ENCODE peak calls at places on chromosomes 4 and X, in ten cellular contexts. One of them, this sample, is unnamed.

GRCh38 chrX:136752796-136753195 is 27.9 kb downstream of the ARHGEF6 start:
- DNase-seq in left kidney: peak
- DNase-seq in GM04503: no peak
- DNase-seq in NCI-H1092: no peak
- DNase-seq in AG04449: no peak
- DNase-seq in HT1080: peak
- DNase-seq in stromal cell of bone marrow: peak
- DNase-seq in iPS DF 19.7: no peak
- DNase-seq in stimulated activated CD4-positive, alpha-beta T cell treated with anti-CD3 and anti-CD28 coated beads, Interleukin-12 subunit alpha, Interleukin-12 subunit beta, amount 100 ng/mL, for 48 hours: no peak
- DNase-seq in IMR-90: peak
- DNase-seq in this sample: no peak

GRCh38 chr4:167109859-167110258 is 124.4 kb downstream of the SPOCK3 start:
- DNase-seq in iPS DF 19.7: no peak
- DNase-seq in left kidney: peak
- DNase-seq in HT1080: no peak
- DNase-seq in IMR-90: no peak
- DNase-seq in NCI-H1092: no peak
- DNase-seq in stimulated activated CD4-positive, alpha-beta T cell treated with anti-CD3 and anti-CD28 coated beads, Interleukin-12 subunit alpha, Interleukin-12 subunit beta, amount 100 ng/mL, for 48 hours: no peak
- DNase-seq in AG04449: no peak
- DNase-seq in GM04503: no peak
- DNase-seq in stromal cell of bone marrow: no peak
- DNase-seq in this sample: no peak

GRCh38 chr4:25180524-25181131 is 20.4 kb upstream of the SEPSECS start:
- DNase-seq in stimulated activated CD4-positive, alpha-beta T cell treated with anti-CD3 and anti-CD28 coated beads, Interleukin-12 subunit alpha, Interleukin-12 subunit beta, amount 100 ng/mL, for 48 hours: no peak
- DNase-seq in AG04449: no peak
- DNase-seq in iPS DF 19.7: no peak
- DNase-seq in NCI-H1092: peak
- DNase-seq in left kidney: peak
- DNase-seq in GM04503: no peak
- DNase-seq in stromal cell of bone marrow: no peak
- DNase-seq in IMR-90: peak
- DNase-seq in HT1080: peak
- DNase-seq in this sample: peak

GRCh38 chr4:80360102-80360501 is 24.6 kb downstream of the CFAP299 start:
- DNase-seq in iPS DF 19.7: no peak
- DNase-seq in GM04503: no peak
- DNase-seq in stromal cell of bone marrow: no peak
- DNase-seq in stimulated activated CD4-positive, alpha-beta T cell treated with anti-CD3 and anti-CD28 coated beads, Interleukin-12 subunit alpha, Interleukin-12 subunit beta, amount 100 ng/mL, for 48 hours: no peak
- DNase-seq in NCI-H1092: no peak
- DNase-seq in HT1080: no peak
- DNase-seq in left kidney: no peak
- DNase-seq in IMR-90: no peak
- DNase-seq in AG04449: no peak
- DNase-seq in this sample: no peak

GRCh38 chr4:152528060-152528459 is 7.8 kb downstream of the FBXW7 start:
- DNase-seq in IMR-90: no peak
- DNase-seq in HT1080: no peak
- DNase-seq in stimulated activated CD4-positive, alpha-beta T cell treated with anti-CD3 and anti-CD28 coated beads, Interleukin-12 subunit alpha, Interleukin-12 subunit beta, amount 100 ng/mL, for 48 hours: no peak
- DNase-seq in GM04503: no peak
- DNase-seq in left kidney: no peak
- DNase-seq in iPS DF 19.7: no peak
- DNase-seq in AG04449: no peak
- DNase-seq in NCI-H1092: no peak
- DNase-seq in stromal cell of bone marrow: no peak
- DNase-seq in this sample: no peak

GRCh38 chrX:25544641-25545040 is 528.9 kb upstream of the ARX start:
- DNase-seq in HT1080: peak
- DNase-seq in iPS DF 19.7: no peak
- DNase-seq in stimulated activated CD4-positive, alpha-beta T cell treated with anti-CD3 and anti-CD28 coated beads, Interleukin-12 subunit alpha, Interleukin-12 subunit beta, amount 100 ng/mL, for 48 hours: no peak
- DNase-seq in stromal cell of bone marrow: no peak
- DNase-seq in NCI-H1092: no peak
- DNase-seq in IMR-90: peak
- DNase-seq in AG04449: peak
- DNase-seq in GM04503: no peak
- DNase-seq in left kidney: no peak
- DNase-seq in this sample: no peak

GRCh38 chr4:174461438-174462106 is 60.7 kb downstream of the HPGD start:
- DNase-seq in iPS DF 19.7: no peak
- DNase-seq in HT1080: no peak
- DNase-seq in stromal cell of bone marrow: no peak
- DNase-seq in GM04503: no peak
- DNase-seq in stimulated activated CD4-positive, alpha-beta T cell treated with anti-CD3 and anti-CD28 coated beads, Interleukin-12 subunit alpha, Interleukin-12 subunit beta, amount 100 ng/mL, for 48 hours: no peak
- DNase-seq in AG04449: no peak
- DNase-seq in NCI-H1092: no peak
- DNase-seq in IMR-90: no peak
- DNase-seq in left kidney: peak
- DNase-seq in this sample: no peak

GRCh38 chr4:73947239-73947985 is 34.4 kb downstream of the PF4 start:
- DNase-seq in HT1080: no peak
- DNase-seq in GM04503: no peak
- DNase-seq in NCI-H1092: no peak
- DNase-seq in AG04449: no peak
- DNase-seq in stimulated activated CD4-positive, alpha-beta T cell treated with anti-CD3 and anti-CD28 coated beads, Interleukin-12 subunit alpha, Interleukin-12 subunit beta, amount 100 ng/mL, for 48 hours: no peak
- DNase-seq in left kidney: no peak
- DNase-seq in IMR-90: no peak
- DNase-seq in iPS DF 19.7: no peak
- DNase-seq in stromal cell of bone marrow: no peak
- DNase-seq in this sample: no peak

GRCh38 chrX:118183606-118184005 is 67.0 kb upstream of the KLHL13 start:
- DNase-seq in AG04449: no peak
- DNase-seq in iPS DF 19.7: no peak
- DNase-seq in NCI-H1092: no peak
- DNase-seq in stimulated activated CD4-positive, alpha-beta T cell treated with anti-CD3 and anti-CD28 coated beads, Interleukin-12 subunit alpha, Interleukin-12 subunit beta, amount 100 ng/mL, for 48 hours: no peak
- DNase-seq in stromal cell of bone marrow: no peak
- DNase-seq in IMR-90: no peak
- DNase-seq in left kidney: no peak
- DNase-seq in GM04503: no peak
- DNase-seq in HT1080: no peak
- DNase-seq in this sample: no peak

GRCh38 chr4:102061133-102061532 is 270.6 kb downstream of the BANK1 start:
- DNase-seq in stimulated activated CD4-positive, alpha-beta T cell treated with anti-CD3 and anti-CD28 coated beads, Interleukin-12 subunit alpha, Interleukin-12 subunit beta, amount 100 ng/mL, for 48 hours: no peak
- DNase-seq in AG04449: no peak
- DNase-seq in GM04503: no peak
- DNase-seq in IMR-90: no peak
- DNase-seq in NCI-H1092: no peak
- DNase-seq in stromal cell of bone marrow: no peak
- DNase-seq in HT1080: no peak
- DNase-seq in left kidney: no peak
- DNase-seq in iPS DF 19.7: no peak
- DNase-seq in this sample: no peak

GRCh38 chr4:176034498-176034897 is 31.1 kb upstream of the WDR17 start:
- DNase-seq in stimulated activated CD4-positive, alpha-beta T cell treated with anti-CD3 and anti-CD28 coated beads, Interleukin-12 subunit alpha, Interleukin-12 subunit beta, amount 100 ng/mL, for 48 hours: no peak
- DNase-seq in NCI-H1092: no peak
- DNase-seq in stromal cell of bone marrow: peak
- DNase-seq in GM04503: no peak
- DNase-seq in AG04449: peak
- DNase-seq in HT1080: no peak
- DNase-seq in left kidney: peak
- DNase-seq in IMR-90: peak
- DNase-seq in iPS DF 19.7: no peak
- DNase-seq in this sample: no peak

GRCh38 chr4:62711575-62711974 is 1511.4 kb downstream of the ADGRL3 start:
- DNase-seq in IMR-90: no peak
- DNase-seq in AG04449: no peak
- DNase-seq in stimulated activated CD4-positive, alpha-beta T cell treated with anti-CD3 and anti-CD28 coated beads, Interleukin-12 subunit alpha, Interleukin-12 subunit beta, amount 100 ng/mL, for 48 hours: no peak
- DNase-seq in GM04503: no peak
- DNase-seq in HT1080: no peak
- DNase-seq in NCI-H1092: no peak
- DNase-seq in stromal cell of bone marrow: no peak
- DNase-seq in iPS DF 19.7: no peak
- DNase-seq in left kidney: no peak
- DNase-seq in this sample: no peak

GRCh38 chr4:6910340-6910959 is 824 bp downstream of the TBC1D14 start:
- DNase-seq in IMR-90: no peak
- DNase-seq in stromal cell of bone marrow: no peak
- DNase-seq in stimulated activated CD4-positive, alpha-beta T cell treated with anti-CD3 and anti-CD28 coated beads, Interleukin-12 subunit alpha, Interleukin-12 subunit beta, amount 100 ng/mL, for 48 hours: no peak
- DNase-seq in HT1080: no peak
- DNase-seq in NCI-H1092: no peak
- DNase-seq in GM04503: no peak
- DNase-seq in AG04449: no peak
- DNase-seq in iPS DF 19.7: no peak
- DNase-seq in left kidney: peak
- DNase-seq in this sample: peak

GRCh38 chr4:10028910-10029309 is 7.6 kb upstream of the SLC2A9 start:
- DNase-seq in AG04449: no peak
- DNase-seq in iPS DF 19.7: no peak
- DNase-seq in stimulated activated CD4-positive, alpha-beta T cell treated with anti-CD3 and anti-CD28 coated beads, Interleukin-12 subunit alpha, Interleukin-12 subunit beta, amount 100 ng/mL, for 48 hours: no peak
- DNase-seq in stromal cell of bone marrow: no peak
- DNase-seq in GM04503: no peak
- DNase-seq in HT1080: peak
- DNase-seq in left kidney: no peak
- DNase-seq in NCI-H1092: no peak
- DNase-seq in IMR-90: no peak
- DNase-seq in this sample: peak

GRCh38 chrX:153400146-153401132 is 711 bp downstream of the PNMA6E start:
- DNase-seq in iPS DF 19.7: no peak
- DNase-seq in IMR-90: no peak
- DNase-seq in HT1080: peak
- DNase-seq in left kidney: no peak
- DNase-seq in NCI-H1092: peak
- DNase-seq in stromal cell of bone marrow: no peak
- DNase-seq in AG04449: no peak
- DNase-seq in GM04503: no peak
- DNase-seq in stimulated activated CD4-positive, alpha-beta T cell treated with anti-CD3 and anti-CD28 coated beads, Interleukin-12 subunit alpha, Interleukin-12 subunit beta, amount 100 ng/mL, for 48 hours: peak
- DNase-seq in this sample: peak

GRCh38 chr4:145679991-145680455 is at the start of gene C4orf51:
- DNase-seq in iPS DF 19.7: no peak
- DNase-seq in AG04449: peak
- DNase-seq in GM04503: peak
- DNase-seq in left kidney: peak
- DNase-seq in NCI-H1092: no peak
- DNase-seq in IMR-90: peak
- DNase-seq in stimulated activated CD4-positive, alpha-beta T cell treated with anti-CD3 and anti-CD28 coated beads, Interleukin-12 subunit alpha, Interleukin-12 subunit beta, amount 100 ng/mL, for 48 hours: no peak
- DNase-seq in HT1080: peak
- DNase-seq in stromal cell of bone marrow: peak
- DNase-seq in this sample: peak

GRCh38 chr4:82017680-82018079 is 356.1 kb downstream of the HNRNPD start:
- DNase-seq in left kidney: peak
- DNase-seq in GM04503: no peak
- DNase-seq in AG04449: no peak
- DNase-seq in HT1080: no peak
- DNase-seq in stromal cell of bone marrow: peak
- DNase-seq in iPS DF 19.7: no peak
- DNase-seq in NCI-H1092: no peak
- DNase-seq in stimulated activated CD4-positive, alpha-beta T cell treated with anti-CD3 and anti-CD28 coated beads, Interleukin-12 subunit alpha, Interleukin-12 subunit beta, amount 100 ng/mL, for 48 hours: no peak
- DNase-seq in IMR-90: peak
- DNase-seq in this sample: no peak

GRCh38 chr4:38665846-38666490 is 2.0 kb downstream of the KLF3 start:
- DNase-seq in GM04503: no peak
- DNase-seq in stimulated activated CD4-positive, alpha-beta T cell treated with anti-CD3 and anti-CD28 coated beads, Interleukin-12 subunit alpha, Interleukin-12 subunit beta, amount 100 ng/mL, for 48 hours: no peak
- DNase-seq in HT1080: no peak
- DNase-seq in AG04449: no peak
- DNase-seq in left kidney: peak
- DNase-seq in iPS DF 19.7: no peak
- DNase-seq in IMR-90: no peak
- DNase-seq in NCI-H1092: no peak
- DNase-seq in stromal cell of bone marrow: no peak
- DNase-seq in this sample: no peak

GRCh38 chr4:15164571-15164970 is 162.3 kb downstream of the CPEB2 start:
- DNase-seq in iPS DF 19.7: no peak
- DNase-seq in NCI-H1092: no peak
- DNase-seq in GM04503: no peak
- DNase-seq in HT1080: peak
- DNase-seq in AG04449: no peak
- DNase-seq in IMR-90: peak
- DNase-seq in stimulated activated CD4-positive, alpha-beta T cell treated with anti-CD3 and anti-CD28 coated beads, Interleukin-12 subunit alpha, Interleukin-12 subunit beta, amount 100 ng/mL, for 48 hours: no peak
- DNase-seq in left kidney: no peak
- DNase-seq in stromal cell of bone marrow: no peak
- DNase-seq in this sample: no peak

This sample was measured in NCI-H146.